ENCODE peak calls at places on chromosomes 12 and 14, in nine cellular contexts. K is Ammon's horn; M is aorta; C is effector memory CD4-positive, alpha-beta T cell; A is uterus; H is anterior cingulate cortex; R is activated T-cell treated with anti-CD3 and anti-CD28 coated beads, Interleukin-2, amount 50 U/mL, for 4 hours; G is CD8-positive, alpha-beta memory T cell; I is ELR. B is an unnamed sample.

GRCh38 chr14:68295316-68295816 is 475.8 kb downstream of the RAD51B start:
- DNase-seq in K (peak; percentile 26), M (no peak), C (no peak), A (peak; percentile 78), H (no peak), R (no peak), G (no peak), I (no peak), B (no peak)

GRCh38 chr14:99729991-99730875 is 46.1 kb downstream of the CYP46A1 start:
- DNase-seq in K (peak; percentile 64), M (peak; percentile 80), C (peak; percentile 44), A (peak; percentile 57), H (no peak), R (peak; percentile 58), G (peak; percentile 63), I (peak; percentile 64), B (peak; percentile 64)

GRCh38 chr12:115709410-115710065 is 568.0 kb downstream of the MED13L start:
- DNase-seq in K (no peak), M (peak; percentile 89), C (no peak), A (peak; percentile 48), H (no peak), R (no peak), G (no peak), I (no peak), B (no peak)

GRCh38 chr12:131370321-131370720 is 340.6 kb upstream of the SFSWAP start:
- DNase-seq in K (no peak), M (no peak), C (no peak), A (no peak), H (no peak), R (no peak), G (peak; percentile 29), I (no peak), B (no peak)

GRCh38 chr12:19288161-19288560 is 151.1 kb upstream of the AEBP2 start:
- DNase-seq in K (no peak), M (no peak), C (no peak), A (no peak), H (no peak), R (no peak), G (no peak), I (no peak), B (no peak)

GRCh38 chr12:120115692-120116442 is 686 bp downstream of the RAB35 start:
- DNase-seq in K (no peak), M (peak; percentile 54), C (peak; percentile 8), A (no peak), H (no peak), R (no peak), G (no peak), I (peak; percentile 74), B (no peak)

GRCh38 chr12:93707836-93708235 is 30.7 kb downstream of the CRADD start:
- DNase-seq in K (no peak), M (no peak), C (no peak), A (no peak), H (no peak), R (no peak), G (no peak), I (peak; percentile 75), B (no peak)

GRCh38 chr14:51328089-51328941 is 88.3 kb downstream of the TMX1 start:
- DNase-seq in K (no peak), M (peak; percentile 52), C (no peak), A (peak; percentile 77), H (no peak), R (no peak), G (no peak), I (peak; percentile 70), B (no peak)

GRCh38 chr12:28536088-28536487 is 345.8 kb downstream of the CCDC91 start:
- DNase-seq in K (no peak), M (no peak), C (no peak), A (no peak), H (no peak), R (no peak), G (no peak), I (peak; percentile 82), B (no peak)

GRCh38 chr14:99146991-99147740 is 124.8 kb downstream of the BCL11B start:
- DNase-seq in K (no peak), M (no peak), C (no peak), A (no peak), H (no peak), R (no peak), G (no peak), I (no peak), B (no peak)

GRCh38 chr12:107843351-107844311 is 69.1 kb downstream of the ASCL4 start:
- DNase-seq in K (peak; percentile 3), M (peak; percentile 47), C (no peak), A (no peak), H (no peak), R (no peak), G (no peak), I (peak; percentile 25), B (no peak)

GRCh38 chr14:100670017-100670974 is 56.4 kb upstream of the DLK1 start:
- DNase-seq in K (no peak), M (no peak), C (no peak), A (no peak), H (no peak), R (no peak), G (no peak), I (no peak), B (no peak)

GRCh38 chr14:23112359-23113178 is 6.5 kb downstream of the CEBPE start:
- DNase-seq in K (no peak), M (peak; percentile 59), C (no peak), A (no peak), H (no peak), R (no peak), G (no peak), I (no peak), B (no peak)

GRCh38 chr12:65668981-65669695 is 155.1 kb upstream of the HMGA2 start:
- DNase-seq in K (no peak), M (no peak), C (no peak), A (no peak), H (no peak), R (no peak), G (no peak), I (peak; percentile 77), B (no peak)

GRCh38 chr12:54958048-54958658 is 26.4 kb downstream of the TESPA1 start:
- DNase-seq in K (peak; percentile 83), M (no peak), C (peak; percentile 40), A (no peak), H (peak; percentile 20), R (peak; percentile 40), G (peak; percentile 65), I (peak; percentile 68), B (peak; percentile 36)

GRCh38 chr12:98439471-98440164 is 75.8 kb upstream of the TMPO start:
- DNase-seq in K (no peak), M (no peak), C (no peak), A (no peak), H (no peak), R (no peak), G (no peak), I (no peak), B (no peak)

GRCh38 chr14:92475451-92476187 is 38.0 kb upstream of the RIN3 start:
- DNase-seq in K (no peak), M (peak; percentile 72), C (no peak), A (no peak), H (no peak), R (no peak), G (no peak), I (no peak), B (no peak)

GRCh38 chr14:94132285-94132887 is 3.0 kb upstream of the IFI27L2 start:
- DNase-seq in K (peak; percentile 65), M (no peak), C (peak; percentile 48), A (peak; percentile 62), H (peak; percentile 32), R (peak; percentile 55), G (peak; percentile 60), I (peak; percentile 83), B (peak; percentile 38)

GRCh38 chr14:57704796-57705195 is 161.1 kb downstream of the SLC35F4 start:
- DNase-seq in K (no peak), M (no peak), C (no peak), A (no peak), H (no peak), R (no peak), G (no peak), I (no peak), B (no peak)

GRCh38 chr14:75307700-75308379 is 29.2 kb downstream of the FOS start:
- DNase-seq in K (peak; percentile 94), M (peak; percentile 90), C (peak; percentile 60), A (peak; percentile 86), H (peak; percentile 80), R (peak; percentile 72), G (peak; percentile 73), I (peak; percentile 83), B (peak; percentile 74)

GRCh38 chr12:102172436-102172835 is 25.2 kb downstream of the PMCH start:
- DNase-seq in K (no peak), M (no peak), C (no peak), A (no peak), H (no peak), R (no peak), G (no peak), I (no peak), B (no peak)

GRCh38 chr12:121925361-121925725 is 7.0 kb downstream of the CFAP251 start:
- DNase-seq in K (no peak), M (no peak), C (no peak), A (no peak), H (no peak), R (no peak), G (no peak), I (peak; percentile 87), B (no peak)

GRCh38 chr14:68784995-68785816 is 7.7 kb downstream of the ZFP36L1 start:
- DNase-seq in K (peak; percentile 21), M (peak; percentile 68), C (no peak), A (peak; percentile 45), H (no peak), R (no peak), G (no peak), I (peak; percentile 98), B (no peak)

B was measured in T-helper 9 cell.